ENCODE peak calls at places on chromosomes 12 and 14, in six cellular contexts. One of them, this sample, is unnamed. For H3K9me3, the result is how much of the 10 kb centered on the place peaks cover.

GRCh38 chr12:100830003-100830795 is 35.6 kb downstream of the ANO4 start:
- DNase-seq in tibial artery: no peak
- DNase-seq in ovary: no peak
- DNase-seq in HCT116: no peak
- DNase-seq in neuronal stem cell: no peak
- DNase-seq in CD4-positive, CD25-positive, alpha-beta regulatory T cell: no peak
- DNase-seq in this sample: no peak

GRCh38 chr12:27336254-27336653 is 3.6 kb downstream of the BMAL2 start:
- DNase-seq in tibial artery: no peak
- DNase-seq in ovary: no peak
- DNase-seq in HCT116: no peak
- DNase-seq in neuronal stem cell: no peak
- DNase-seq in CD4-positive, CD25-positive, alpha-beta regulatory T cell: no peak
- DNase-seq in this sample: no peak

GRCh38 chr14:20632831-20633771 is 8.4 kb downstream of the OR6S1 start:
- DNase-seq in tibial artery: peak
- DNase-seq in ovary: peak
- DNase-seq in HCT116: no peak
- DNase-seq in neuronal stem cell: peak
- DNase-seq in CD4-positive, CD25-positive, alpha-beta regulatory T cell: peak
- DNase-seq in this sample: no peak

GRCh38 chr14:95664046-95664445 is 22.2 kb upstream of the TCL1B start:
- DNase-seq in tibial artery: no peak
- DNase-seq in ovary: no peak
- DNase-seq in HCT116: no peak
- DNase-seq in neuronal stem cell: no peak
- DNase-seq in CD4-positive, CD25-positive, alpha-beta regulatory T cell: no peak
- DNase-seq in this sample: no peak

GRCh38 chr12:52175411-52176350 is 16.1 kb downstream of the KRT80 start:
- DNase-seq in tibial artery: no peak
- DNase-seq in ovary: no peak
- DNase-seq in HCT116: no peak
- DNase-seq in neuronal stem cell: no peak
- DNase-seq in CD4-positive, CD25-positive, alpha-beta regulatory T cell: no peak
- DNase-seq in this sample: no peak

GRCh38 chr12:49970030-49970429 is 2.7 kb upstream of the AQP6 start:
- DNase-seq in tibial artery: no peak
- DNase-seq in ovary: no peak
- DNase-seq in HCT116: no peak
- DNase-seq in neuronal stem cell: no peak
- DNase-seq in CD4-positive, CD25-positive, alpha-beta regulatory T cell: no peak
- DNase-seq in this sample: no peak

GRCh38 chr14:23117371-23118020 is 1.6 kb downstream of the CEBPE start:
- DNase-seq in tibial artery: no peak
- DNase-seq in ovary: no peak
- DNase-seq in HCT116: no peak
- DNase-seq in neuronal stem cell: no peak
- DNase-seq in CD4-positive, CD25-positive, alpha-beta regulatory T cell: no peak
- DNase-seq in this sample: no peak

GRCh38 chr12:23049180-23049579 is 424.2 kb downstream of the ETNK1 start:
- DNase-seq in tibial artery: no peak
- DNase-seq in ovary: no peak
- DNase-seq in HCT116: no peak
- DNase-seq in neuronal stem cell: no peak
- DNase-seq in CD4-positive, CD25-positive, alpha-beta regulatory T cell: no peak
- DNase-seq in this sample: no peak

GRCh38 chr12:89067436-89067835 is 284.9 kb downstream of the DUSP6 start:
- DNase-seq in tibial artery: no peak
- DNase-seq in ovary: no peak
- DNase-seq in HCT116: peak
- DNase-seq in neuronal stem cell: no peak
- DNase-seq in CD4-positive, CD25-positive, alpha-beta regulatory T cell: no peak
- DNase-seq in this sample: no peak

GRCh38 chr12:131121705-131122405 is 168.1 kb downstream of the ADGRD1 start:
- DNase-seq in tibial artery: no peak
- DNase-seq in ovary: no peak
- DNase-seq in HCT116: no peak
- DNase-seq in neuronal stem cell: no peak
- DNase-seq in CD4-positive, CD25-positive, alpha-beta regulatory T cell: no peak
- DNase-seq in this sample: no peak

GRCh38 chr14:105864651-105865265 is 338.4 kb downstream of the TMEM121 start:
- DNase-seq in tibial artery: peak
- DNase-seq in ovary: peak
- DNase-seq in HCT116: no peak
- DNase-seq in neuronal stem cell: no peak
- DNase-seq in CD4-positive, CD25-positive, alpha-beta regulatory T cell: no peak
- DNase-seq in this sample: peak
- H3K9me3 ChIP-seq in tibial artery: under half
- H3K9me3 ChIP-seq in ovary: under half
- H3K9me3 ChIP-seq in HCT116: under half
- H3K9me3 ChIP-seq in neuronal stem cell: under half
- H3K9me3 ChIP-seq in CD4-positive, CD25-positive, alpha-beta regulatory T cell: under half
- H3K9me3 ChIP-seq in this sample: under half

DNA sequence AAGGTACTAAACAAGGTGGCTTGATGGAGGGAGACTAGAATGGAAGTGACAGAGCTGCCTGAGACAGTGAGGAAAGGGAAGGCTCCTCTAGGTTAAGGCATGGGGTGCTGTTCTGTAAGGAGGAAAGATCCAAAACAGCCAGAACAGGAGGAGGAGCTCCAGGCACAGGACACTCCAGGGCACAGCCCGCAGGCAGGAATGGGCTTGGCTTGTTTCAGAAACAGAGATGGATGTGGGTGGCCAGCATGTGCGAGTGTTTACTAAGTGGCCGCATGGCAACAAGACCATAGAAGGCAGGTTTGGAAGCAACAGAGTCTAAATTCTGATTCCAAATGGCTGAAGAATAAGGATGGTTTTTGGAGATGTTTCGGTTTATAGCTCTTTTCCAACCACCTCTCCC is 889.1 kb downstream of the AACS start:
- DNase-seq in tibial artery: no peak
- DNase-seq in ovary: no peak
- DNase-seq in HCT116: no peak
- DNase-seq in neuronal stem cell: no peak
- DNase-seq in CD4-positive, CD25-positive, alpha-beta regulatory T cell: no peak
- DNase-seq in this sample: no peak
- H3K9me3 ChIP-seq in tibial artery: under half
- H3K9me3 ChIP-seq in ovary: under half
- H3K9me3 ChIP-seq in HCT116: under half
- H3K9me3 ChIP-seq in neuronal stem cell: under half
- H3K9me3 ChIP-seq in CD4-positive, CD25-positive, alpha-beta regulatory T cell: under half
- H3K9me3 ChIP-seq in this sample: under half

GRCh38 chr12:41008472-41008871 is 179.6 kb upstream of the PDZRN4 start:
- DNase-seq in tibial artery: no peak
- DNase-seq in ovary: no peak
- DNase-seq in HCT116: no peak
- DNase-seq in neuronal stem cell: no peak
- DNase-seq in CD4-positive, CD25-positive, alpha-beta regulatory T cell: no peak
- DNase-seq in this sample: no peak
- H3K9me3 ChIP-seq in tibial artery: under half
- H3K9me3 ChIP-seq in ovary: under half
- H3K9me3 ChIP-seq in HCT116: under half
- H3K9me3 ChIP-seq in neuronal stem cell: under half
- H3K9me3 ChIP-seq in CD4-positive, CD25-positive, alpha-beta regulatory T cell: under half
- H3K9me3 ChIP-seq in this sample: under half

DNA sequence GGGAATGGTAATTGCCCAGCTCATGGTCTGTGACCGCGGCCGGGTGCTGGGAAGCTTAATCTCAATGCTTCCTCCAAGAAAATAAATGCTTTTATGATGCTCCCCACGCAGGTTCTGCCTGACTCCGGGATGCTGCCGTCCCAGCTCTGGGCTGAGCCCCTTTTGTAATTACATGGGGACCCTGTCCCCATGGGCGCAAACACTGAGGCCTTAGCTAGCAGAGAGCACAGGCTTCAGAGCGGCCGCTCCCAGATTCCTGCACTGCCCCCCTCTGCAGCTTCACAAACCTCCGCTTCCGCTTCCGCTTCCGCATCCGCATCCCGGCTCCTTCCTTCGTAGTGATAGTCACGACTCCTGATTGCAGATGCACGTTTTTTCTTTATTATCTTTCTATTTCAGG is 129.5 kb downstream of the KIF26A start:
- DNase-seq in tibial artery: no peak
- DNase-seq in ovary: peak
- DNase-seq in HCT116: no peak
- DNase-seq in neuronal stem cell: no peak
- DNase-seq in CD4-positive, CD25-positive, alpha-beta regulatory T cell: no peak
- DNase-seq in this sample: no peak
- H3K9me3 ChIP-seq in tibial artery: under half
- H3K9me3 ChIP-seq in ovary: under half
- H3K9me3 ChIP-seq in HCT116: under half
- H3K9me3 ChIP-seq in neuronal stem cell: under half
- H3K9me3 ChIP-seq in CD4-positive, CD25-positive, alpha-beta regulatory T cell: under half
- H3K9me3 ChIP-seq in this sample: under half

DNA sequence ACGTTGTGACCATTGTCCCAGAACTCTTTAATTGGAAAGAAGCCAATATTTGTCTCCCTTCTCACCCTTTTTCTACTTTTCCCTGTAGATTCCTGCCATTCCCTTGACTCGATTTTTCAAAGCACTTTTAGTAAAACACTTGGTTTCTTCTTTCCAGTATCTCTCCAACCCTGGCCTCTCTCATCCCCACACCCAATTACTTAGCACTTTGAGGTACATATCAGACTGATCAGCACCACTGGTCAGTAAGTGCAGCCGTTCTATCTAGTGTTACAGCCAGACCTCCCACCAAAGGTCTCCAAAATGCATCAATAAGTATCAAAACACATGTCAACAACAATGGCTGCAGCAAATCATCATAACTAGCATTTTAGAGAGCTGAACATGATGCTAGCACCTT is 141.9 kb downstream of the BTG1 start:
- DNase-seq in tibial artery: no peak
- DNase-seq in ovary: no peak
- DNase-seq in HCT116: no peak
- DNase-seq in neuronal stem cell: no peak
- DNase-seq in CD4-positive, CD25-positive, alpha-beta regulatory T cell: no peak
- DNase-seq in this sample: no peak
- H3K9me3 ChIP-seq in tibial artery: under half
- H3K9me3 ChIP-seq in ovary: under half
- H3K9me3 ChIP-seq in HCT116: under half
- H3K9me3 ChIP-seq in neuronal stem cell: under half
- H3K9me3 ChIP-seq in CD4-positive, CD25-positive, alpha-beta regulatory T cell: under half
- H3K9me3 ChIP-seq in this sample: under half

GRCh38 chr14:104390221-104390931 is 189.2 kb upstream of the C14orf180 start:
- DNase-seq in tibial artery: no peak
- DNase-seq in ovary: peak
- DNase-seq in HCT116: no peak
- DNase-seq in neuronal stem cell: no peak
- DNase-seq in CD4-positive, CD25-positive, alpha-beta regulatory T cell: no peak
- DNase-seq in this sample: no peak

GRCh38 chr14:104388631-104389325 is 190.8 kb upstream of the C14orf180 start:
- DNase-seq in tibial artery: peak
- DNase-seq in ovary: peak
- DNase-seq in HCT116: no peak
- DNase-seq in neuronal stem cell: no peak
- DNase-seq in CD4-positive, CD25-positive, alpha-beta regulatory T cell: no peak
- DNase-seq in this sample: no peak

GRCh38 chr14:104388011-104388521 is 191.5 kb upstream of the C14orf180 start:
- DNase-seq in tibial artery: peak
- DNase-seq in ovary: peak
- DNase-seq in HCT116: no peak
- DNase-seq in neuronal stem cell: no peak
- DNase-seq in CD4-positive, CD25-positive, alpha-beta regulatory T cell: no peak
- DNase-seq in this sample: no peak

GRCh38 chr14:104390941-104391901 is 188.3 kb upstream of the C14orf180 start:
- DNase-seq in tibial artery: peak
- DNase-seq in ovary: peak
- DNase-seq in HCT116: no peak
- DNase-seq in neuronal stem cell: no peak
- DNase-seq in CD4-positive, CD25-positive, alpha-beta regulatory T cell: no peak
- DNase-seq in this sample: no peak

GRCh38 chr14:104389326-104390220 is 190.0 kb upstream of the C14orf180 start:
- DNase-seq in tibial artery: peak
- DNase-seq in ovary: peak
- DNase-seq in HCT116: no peak
- DNase-seq in neuronal stem cell: no peak
- DNase-seq in CD4-positive, CD25-positive, alpha-beta regulatory T cell: peak
- DNase-seq in this sample: no peak
- H3K9me3 ChIP-seq in tibial artery: under half
- H3K9me3 ChIP-seq in ovary: under half
- H3K9me3 ChIP-seq in HCT116: under half
- H3K9me3 ChIP-seq in neuronal stem cell: under half
- H3K9me3 ChIP-seq in CD4-positive, CD25-positive, alpha-beta regulatory T cell: under half
- H3K9me3 ChIP-seq in this sample: under half

GRCh38 chr12:132972374-132972773 is 13.8 kb upstream of the ZNF26 start:
- DNase-seq in tibial artery: no peak
- DNase-seq in ovary: no peak
- DNase-seq in HCT116: no peak
- DNase-seq in neuronal stem cell: no peak
- DNase-seq in CD4-positive, CD25-positive, alpha-beta regulatory T cell: no peak
- DNase-seq in this sample: no peak
- H3K9me3 ChIP-seq in tibial artery: under half
- H3K9me3 ChIP-seq in ovary: under half
- H3K9me3 ChIP-seq in HCT116: under half
- H3K9me3 ChIP-seq in neuronal stem cell: under half
- H3K9me3 ChIP-seq in CD4-positive, CD25-positive, alpha-beta regulatory T cell: under half
- H3K9me3 ChIP-seq in this sample: under half

GRCh38 chr14:101332281-101332680 is 229.0 kb upstream of the DIO3 start:
- DNase-seq in tibial artery: no peak
- DNase-seq in ovary: no peak
- DNase-seq in HCT116: no peak
- DNase-seq in neuronal stem cell: no peak
- DNase-seq in CD4-positive, CD25-positive, alpha-beta regulatory T cell: no peak
- DNase-seq in this sample: no peak

GRCh38 chr14:101336203-101336602 is 225.1 kb upstream of the DIO3 start:
- DNase-seq in tibial artery: no peak
- DNase-seq in ovary: no peak
- DNase-seq in HCT116: no peak
- DNase-seq in neuronal stem cell: no peak
- DNase-seq in CD4-positive, CD25-positive, alpha-beta regulatory T cell: no peak
- DNase-seq in this sample: no peak

GRCh38 chr14:101333335-101334280 is 227.7 kb upstream of the DIO3 start:
- DNase-seq in tibial artery: no peak
- DNase-seq in ovary: no peak
- DNase-seq in HCT116: no peak
- DNase-seq in neuronal stem cell: no peak
- DNase-seq in CD4-positive, CD25-positive, alpha-beta regulatory T cell: no peak
- DNase-seq in this sample: no peak

GRCh38 chr14:101335061-101335661 is 226.1 kb upstream of the DIO3 start:
- DNase-seq in tibial artery: no peak
- DNase-seq in ovary: peak
- DNase-seq in HCT116: no peak
- DNase-seq in neuronal stem cell: no peak
- DNase-seq in CD4-positive, CD25-positive, alpha-beta regulatory T cell: no peak
- DNase-seq in this sample: no peak

GRCh38 chr14:101334656-101335055 is 226.6 kb upstream of the DIO3 start:
- DNase-seq in tibial artery: no peak
- DNase-seq in ovary: no peak
- DNase-seq in HCT116: no peak
- DNase-seq in neuronal stem cell: peak
- DNase-seq in CD4-positive, CD25-positive, alpha-beta regulatory T cell: no peak
- DNase-seq in this sample: no peak
- H3K9me3 ChIP-seq in tibial artery: under half
- H3K9me3 ChIP-seq in ovary: under half
- H3K9me3 ChIP-seq in HCT116: under half
- H3K9me3 ChIP-seq in neuronal stem cell: under half
- H3K9me3 ChIP-seq in CD4-positive, CD25-positive, alpha-beta regulatory T cell: under half
- H3K9me3 ChIP-seq in this sample: under half

GRCh38 chr14:106610691-106611090 is 1084.3 kb downstream of the TMEM121 start:
- DNase-seq in tibial artery: no peak
- DNase-seq in ovary: no peak
- DNase-seq in HCT116: no peak
- DNase-seq in neuronal stem cell: no peak
- DNase-seq in CD4-positive, CD25-positive, alpha-beta regulatory T cell: no peak
- DNase-seq in this sample: no peak

GRCh38 chr14:106613256-106613655 is 1086.9 kb downstream of the TMEM121 start:
- DNase-seq in tibial artery: no peak
- DNase-seq in ovary: no peak
- DNase-seq in HCT116: no peak
- DNase-seq in neuronal stem cell: no peak
- DNase-seq in CD4-positive, CD25-positive, alpha-beta regulatory T cell: no peak
- DNase-seq in this sample: no peak
- H3K9me3 ChIP-seq in tibial artery: under half
- H3K9me3 ChIP-seq in ovary: under half
- H3K9me3 ChIP-seq in HCT116: under half
- H3K9me3 ChIP-seq in neuronal stem cell: under half
- H3K9me3 ChIP-seq in CD4-positive, CD25-positive, alpha-beta regulatory T cell: under half
- H3K9me3 ChIP-seq in this sample: under half